ENCODE peak calls at places on chromosomes 4 and X, in nine cellular contexts. P, D, N, O, T, M, G, F and B are unnamed samples.
A peak's percentile ranks its signal among the peaks of the same experiment; 100 is the strongest.

GRCh38 chr4:123024710-123025109 is 102.3 kb upstream of the NUDT6 start:
- DNase-seq in P (no peak), D (no peak), N (no peak), O (no peak), T (peak; percentile 12), M (no peak), G (no peak), F (no peak), B (no peak)

GRCh38 chr4:177948853-177949252 is 506.6 kb upstream of the AGA start:
- DNase-seq in P (no peak), D (no peak), N (no peak), O (no peak), T (no peak), M (no peak), G (no peak), F (no peak), B (no peak)

GRCh38 chr4:156294577-156294976 is 340.9 kb upstream of the CTSO start:
- DNase-seq in P (peak; percentile 53), D (no peak), N (no peak), O (no peak), T (peak; percentile 94), M (no peak), G (no peak), F (no peak), B (no peak)

GRCh38 chrX:1072637-1073377 is 139.6 kb downstream of the CRLF2 start:
- DNase-seq in P (peak; percentile 65), D (no peak), N (no peak), O (no peak), T (no peak), M (no peak), G (no peak), F (no peak), B (peak; percentile 51)

GRCh38 chrX:56803849-56804681 is 75.0 kb downstream of the NBDY start:
- DNase-seq in P (peak; percentile 29), D (no peak), N (no peak), O (no peak), T (no peak), M (peak; percentile 68), G (no peak), F (no peak), B (no peak)

GRCh38 chr4:26522478-26522877 is 32.2 kb upstream of the CCKAR start:
- DNase-seq in P (no peak), D (no peak), N (no peak), O (no peak), T (no peak), M (no peak), G (no peak), F (no peak), B (no peak)

GRCh38 chr4:85842540-85842939 is 367.6 kb downstream of the ARHGAP24 start:
- DNase-seq in P (no peak), D (no peak), N (peak; percentile 28), O (no peak), T (peak; percentile 26), M (peak; percentile 90), G (no peak), F (no peak), B (peak; percentile 58)

GRCh38 chrX:102950908-102951866 is 14.1 kb downstream of the RAB40AL start:
- DNase-seq in P (peak; percentile 92), D (peak; percentile 9), N (peak; percentile 26), O (no peak), T (peak; percentile 50), M (peak; percentile 70), G (no peak), F (no peak), B (no peak)

GRCh38 chr4:2270341-2271165 is 8.6 kb upstream of the MXD4 start:
- DNase-seq in P (no peak), D (no peak), N (no peak), O (no peak), T (no peak), M (no peak), G (peak; percentile 60), F (peak; percentile 58), B (no peak)

GRCh38 chrX:131677655-131678628 is 134.1 kb downstream of the OR13H1 start:
- DNase-seq in P (peak; percentile 88), D (peak; percentile 0), N (no peak), O (no peak), T (peak; percentile 23), M (no peak), G (no peak), F (no peak), B (no peak)

GRCh38 chr4:128601992-128602695 is 207.4 kb upstream of the JADE1 start:
- DNase-seq in P (no peak), D (no peak), N (no peak), O (no peak), T (peak; percentile 85), M (no peak), G (no peak), F (no peak), B (no peak)

GRCh38 chr4:147854154-147854553 is 122.3 kb downstream of the ARHGAP10 start:
- DNase-seq in P (no peak), D (no peak), N (no peak), O (no peak), T (no peak), M (no peak), G (no peak), F (no peak), B (no peak)
- H3K4me1 ChIP-seq in P (no peaks in the 10 kb centered on the region), D (no peaks in the 10 kb centered on the region), N (peaks cover 9% of the 10 kb centered on the region), O (peaks cover 18% of the 10 kb centered on the region), T (no peaks in the 10 kb centered on the region), M (peaks cover 7% of the 10 kb centered on the region), G (peaks cover 56% of the 10 kb centered on the region), F (peaks cover 59% of the 10 kb centered on the region), B (peaks cover 48% of the 10 kb centered on the region)

GRCh38 chr4:113893546-113893945 is 85.9 kb downstream of the ARSJ start:
- DNase-seq in P (no peak), D (no peak), N (no peak), O (no peak), T (peak; percentile 30), M (no peak), G (no peak), F (no peak), B (no peak)
- TF ChIP-seq CTCF in P (peak; percentile 63), D (no peak), N (peak; percentile 39), O (no peak), T (peak; percentile 26), M (no peak), G (peak; percentile 33), F (no peak), B (no peak)

DNA sequence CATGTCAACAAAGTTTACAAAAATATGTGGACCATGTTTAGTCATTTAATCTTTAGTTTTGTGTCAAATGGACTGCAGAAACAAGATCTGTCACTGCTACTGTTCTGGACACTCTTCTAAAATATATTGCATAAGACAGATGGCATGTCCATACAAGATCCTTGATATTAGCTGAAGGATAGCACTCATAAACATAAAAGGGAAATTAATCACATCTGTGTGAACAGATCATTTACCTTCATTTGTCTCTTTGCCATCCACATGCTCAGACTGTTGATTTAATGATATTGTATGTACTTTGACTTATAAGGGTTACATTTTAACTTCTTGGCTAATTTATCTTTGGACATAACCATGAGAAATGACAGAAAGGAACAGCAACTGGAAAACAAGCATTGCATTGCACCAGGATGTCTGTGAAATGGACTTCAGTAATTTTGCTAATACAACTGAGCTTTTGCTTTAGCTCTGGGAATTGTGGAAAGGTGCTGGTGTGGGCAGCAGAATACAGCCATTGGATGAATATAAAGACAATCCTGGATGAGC is at the start of gene UGT2B7:
- DNase-seq in P (no peak), D (no peak), N (no peak), O (no peak), T (no peak), M (no peak), G (no peak), F (no peak), B (no peak)
- H3K27ac ChIP-seq in P (no peak within 1 kb of the TSS), D (no peak within 1 kb of the TSS), N (no peak within 1 kb of the TSS), O (no peak within 1 kb of the TSS), T (no peak within 1 kb of the TSS), M (no peak within 1 kb of the TSS), G (no peak within 1 kb of the TSS), F (no peak within 1 kb of the TSS), B (no peak within 1 kb of the TSS)

DNA sequence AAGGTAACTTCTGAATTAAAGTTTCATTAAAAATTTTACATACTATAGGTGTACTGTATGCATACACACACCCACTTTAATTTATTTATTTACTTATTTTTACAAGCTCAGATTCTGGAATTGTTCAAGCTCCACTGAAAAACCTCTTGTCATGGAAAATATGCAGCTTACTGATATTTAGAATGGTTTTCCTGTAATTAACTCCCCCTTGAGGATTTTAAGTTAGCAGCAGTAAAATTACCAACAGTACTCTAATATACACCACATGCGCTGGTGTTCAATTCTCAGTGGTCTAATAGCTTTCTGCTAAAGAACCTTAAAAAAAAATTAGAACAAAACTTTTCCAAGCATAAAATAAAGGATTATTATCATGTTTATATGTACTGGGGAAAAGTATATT is 12.0 kb downstream of the MAB21L2 start:
- DNase-seq in P (no peak), D (no peak), N (no peak), O (no peak), T (peak; percentile 44), M (no peak), G (no peak), F (no peak), B (no peak)
- H3K4me1 ChIP-seq in P (peaks cover 7% of the 10 kb centered on the region), D (no peaks in the 10 kb centered on the region), N (no peaks in the 10 kb centered on the region), O (no peaks in the 10 kb centered on the region), T (no peaks in the 10 kb centered on the region), M (no peaks in the 10 kb centered on the region), G (no peaks in the 10 kb centered on the region), F (peaks cover 34% of the 10 kb centered on the region), B (no peaks in the 10 kb centered on the region)

GRCh38 chr4:41853973-41854372 is 81.3 kb upstream of the TMEM33 start:
- DNase-seq in P (no peak), D (no peak), N (no peak), O (no peak), T (no peak), M (no peak), G (no peak), F (no peak), B (no peak)
- TF ChIP-seq CTCF in P (peak; percentile 74), D (no peak), N (no peak), O (no peak), T (peak; percentile 14), M (no peak), G (no peak), F (no peak), B (no peak)

DNA sequence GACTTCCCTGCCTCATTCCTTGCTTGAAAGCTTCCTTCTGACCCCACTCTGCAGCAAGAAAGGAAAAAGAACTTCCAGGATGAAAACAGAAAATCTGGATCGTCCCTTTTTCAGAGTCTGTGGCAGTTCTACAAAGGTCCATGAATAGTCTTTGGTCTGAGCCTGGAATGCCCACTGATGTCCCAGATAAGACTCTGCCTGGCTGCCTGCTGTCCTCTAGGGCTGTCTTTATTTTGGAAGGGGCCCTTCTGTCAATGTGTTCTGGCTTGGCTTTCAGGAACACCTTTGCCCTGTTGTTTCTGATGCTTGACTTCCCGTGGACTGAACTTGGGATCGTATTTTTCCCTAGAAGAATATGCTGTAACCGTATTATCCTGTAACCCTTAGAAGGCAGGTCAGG is 114.7 kb upstream of the LNX1 start:
- DNase-seq in P (no peak), D (no peak), N (no peak), O (no peak), T (no peak), M (no peak), G (no peak), F (no peak), B (no peak)
- H3K27ac ChIP-seq in P (no peak overlapping the region), D (no peak overlapping the region), N (peak overlapping the region; percentile 44), O (no peak overlapping the region), T (no peak overlapping the region), M (no peak overlapping the region), G (no peak overlapping the region), F (no peak overlapping the region), B (no peak overlapping the region)

GRCh38 chrX:107686792-107687191 is 58.5 kb downstream of the PRPS1 start:
- DNase-seq in P (peak; percentile 6), D (no peak), N (no peak), O (no peak), T (peak; percentile 25), M (peak; percentile 25), G (no peak), F (no peak), B (no peak)
- H3K4me1 ChIP-seq in P (peaks cover 3% of the 10 kb centered on the region), D (peaks cover 16% of the 10 kb centered on the region), N (peaks cover 26% of the 10 kb centered on the region), O (peaks cover 26% of the 10 kb centered on the region), T (peaks cover 43% of the 10 kb centered on the region), M (no peaks in the 10 kb centered on the region), G (peaks cover 26% of the 10 kb centered on the region), F (peaks cover 23% of the 10 kb centered on the region), B (peaks cover 38% of the 10 kb centered on the region)

GRCh38 chr4:47002593-47002992 is 9.2 kb upstream of the GABRA4 start:
- DNase-seq in P (no peak), D (no peak), N (no peak), O (no peak), T (peak; percentile 15), M (no peak), G (no peak), F (no peak), B (no peak)
- TF ChIP-seq CTCF in P (peak; percentile 63), D (no peak), N (peak; percentile 54), O (no peak), T (peak; percentile 34), M (no peak), G (no peak), F (no peak), B (no peak)